ENCODE peak calls at places on chromosomes 13 and 19, in seven cellular contexts. One of them, this sample, is unnamed.

GRCh38 chr19:41430907-41431306 is 3.7 kb upstream of the B3GNT8 start:
- DNase-seq in uterus: no peak
- DNase-seq in IMR-90: no peak
- DNase-seq in heart left ventricle: no peak
- DNase-seq in A549: no peak
- DNase-seq in stomach: no peak
- DNase-seq in spleen: no peak
- DNase-seq in this sample: no peak

GRCh38 chr19:42368765-42369164 is 21.3 kb downstream of the CNFN start:
- DNase-seq in uterus: no peak
- DNase-seq in IMR-90: no peak
- DNase-seq in heart left ventricle: no peak
- DNase-seq in A549: no peak
- DNase-seq in stomach: no peak
- DNase-seq in spleen: no peak
- DNase-seq in this sample: no peak

GRCh38 chr19:40165362-40165937 is 25.8 kb upstream of the MAP3K10 start:
- DNase-seq in uterus: no peak
- DNase-seq in IMR-90: no peak
- DNase-seq in heart left ventricle: peak; percentile 49
- DNase-seq in A549: peak; percentile 77
- DNase-seq in stomach: peak; percentile 36
- DNase-seq in spleen: peak; percentile 90
- DNase-seq in this sample: peak; percentile 54

GRCh38 chr19:8638078-8638619 is 7.7 kb downstream of the NFILZ start:
- DNase-seq in uterus: no peak
- DNase-seq in IMR-90: peak; percentile 21
- DNase-seq in heart left ventricle: peak; percentile 57
- DNase-seq in A549: peak; percentile 93
- DNase-seq in stomach: peak; percentile 33
- DNase-seq in spleen: peak; percentile 76
- DNase-seq in this sample: peak; percentile 39

GRCh38 chr19:32287811-32288227 is 57.6 kb upstream of the ZNF507 start:
- DNase-seq in uterus: peak; percentile 62
- DNase-seq in IMR-90: peak; percentile 61
- DNase-seq in heart left ventricle: peak; percentile 80
- DNase-seq in A549: peak; percentile 87
- DNase-seq in stomach: peak; percentile 52
- DNase-seq in spleen: no peak
- DNase-seq in this sample: peak; percentile 48

GRCh38 chr13:59494151-59494550 is 669.6 kb downstream of the DIAPH3 start:
- DNase-seq in uterus: no peak
- DNase-seq in IMR-90: no peak
- DNase-seq in heart left ventricle: no peak
- DNase-seq in A549: no peak
- DNase-seq in stomach: no peak
- DNase-seq in spleen: no peak
- DNase-seq in this sample: no peak

GRCh38 chr13:110392510-110393233 is 85.6 kb downstream of the COL4A2 start:
- DNase-seq in uterus: peak; percentile 11
- DNase-seq in IMR-90: peak; percentile 78
- DNase-seq in heart left ventricle: no peak
- DNase-seq in A549: no peak
- DNase-seq in stomach: no peak
- DNase-seq in spleen: no peak
- DNase-seq in this sample: no peak

GRCh38 chr13:40488869-40489391 is 177.5 kb downstream of the FOXO1 start:
- DNase-seq in uterus: no peak
- DNase-seq in IMR-90: no peak
- DNase-seq in heart left ventricle: no peak
- DNase-seq in A549: no peak
- DNase-seq in stomach: no peak
- DNase-seq in spleen: no peak
- DNase-seq in this sample: no peak

GRCh38 chr13:104372128-104372527 is 1305.9 kb upstream of the SLC10A2 start:
- DNase-seq in uterus: no peak
- DNase-seq in IMR-90: no peak
- DNase-seq in heart left ventricle: no peak
- DNase-seq in A549: no peak
- DNase-seq in stomach: no peak
- DNase-seq in spleen: no peak
- DNase-seq in this sample: no peak

GRCh38 chr13:73835138-73835721 is 299.0 kb downstream of the KLF12 start:
- DNase-seq in uterus: no peak
- DNase-seq in IMR-90: peak; percentile 56
- DNase-seq in heart left ventricle: no peak
- DNase-seq in A549: peak; percentile 30
- DNase-seq in stomach: no peak
- DNase-seq in spleen: no peak
- DNase-seq in this sample: no peak

GRCh38 chr13:100365678-100366077 is 222.9 kb downstream of the GGACT start:
- DNase-seq in uterus: no peak
- DNase-seq in IMR-90: peak; percentile 8
- DNase-seq in heart left ventricle: no peak
- DNase-seq in A549: no peak
- DNase-seq in stomach: no peak
- DNase-seq in spleen: no peak
- DNase-seq in this sample: no peak

GRCh38 chr13:99582511-99582910 is 81.2 kb downstream of the TM9SF2 start:
- DNase-seq in uterus: no peak
- DNase-seq in IMR-90: no peak
- DNase-seq in heart left ventricle: no peak
- DNase-seq in A549: no peak
- DNase-seq in stomach: no peak
- DNase-seq in spleen: no peak
- DNase-seq in this sample: no peak

GRCh38 chr13:76837811-76838210 is 48.4 kb downstream of the KCTD12 start:
- DNase-seq in uterus: no peak
- DNase-seq in IMR-90: peak; percentile 32
- DNase-seq in heart left ventricle: no peak
- DNase-seq in A549: no peak
- DNase-seq in stomach: no peak
- DNase-seq in spleen: no peak
- DNase-seq in this sample: no peak

GRCh38 chr19:10420444-10421239 is at the start of gene PDE4A:
- DNase-seq in uterus: no peak
- DNase-seq in IMR-90: no peak
- DNase-seq in heart left ventricle: no peak
- DNase-seq in A549: peak; percentile 68
- DNase-seq in stomach: no peak
- DNase-seq in spleen: peak; percentile 89
- DNase-seq in this sample: no peak

GRCh38 chr19:58356236-58356970 is 3.1 kb upstream of the A1BG start:
- DNase-seq in uterus: no peak
- DNase-seq in IMR-90: peak; percentile 43
- DNase-seq in heart left ventricle: no peak
- DNase-seq in A549: no peak
- DNase-seq in stomach: no peak
- DNase-seq in spleen: no peak
- DNase-seq in this sample: no peak

GRCh38 chr13:44169018-44169909 is 204.4 kb upstream of the SERP2 start:
- DNase-seq in uterus: no peak
- DNase-seq in IMR-90: peak; percentile 33
- DNase-seq in heart left ventricle: no peak
- DNase-seq in A549: no peak
- DNase-seq in stomach: no peak
- DNase-seq in spleen: no peak
- DNase-seq in this sample: no peak

GRCh38 chr13:34931572-34931971 is 10.5 kb upstream of the NBEA start:
- DNase-seq in uterus: no peak
- DNase-seq in IMR-90: peak; percentile 3
- DNase-seq in heart left ventricle: no peak
- DNase-seq in A549: peak; percentile 38
- DNase-seq in stomach: no peak
- DNase-seq in spleen: no peak
- DNase-seq in this sample: no peak

GRCh38 chr19:19602713-19603320 is 15.7 kb downstream of the PBX4 start:
- DNase-seq in uterus: no peak
- DNase-seq in IMR-90: no peak
- DNase-seq in heart left ventricle: no peak
- DNase-seq in A549: no peak
- DNase-seq in stomach: no peak
- DNase-seq in spleen: no peak
- DNase-seq in this sample: no peak

DNA sequence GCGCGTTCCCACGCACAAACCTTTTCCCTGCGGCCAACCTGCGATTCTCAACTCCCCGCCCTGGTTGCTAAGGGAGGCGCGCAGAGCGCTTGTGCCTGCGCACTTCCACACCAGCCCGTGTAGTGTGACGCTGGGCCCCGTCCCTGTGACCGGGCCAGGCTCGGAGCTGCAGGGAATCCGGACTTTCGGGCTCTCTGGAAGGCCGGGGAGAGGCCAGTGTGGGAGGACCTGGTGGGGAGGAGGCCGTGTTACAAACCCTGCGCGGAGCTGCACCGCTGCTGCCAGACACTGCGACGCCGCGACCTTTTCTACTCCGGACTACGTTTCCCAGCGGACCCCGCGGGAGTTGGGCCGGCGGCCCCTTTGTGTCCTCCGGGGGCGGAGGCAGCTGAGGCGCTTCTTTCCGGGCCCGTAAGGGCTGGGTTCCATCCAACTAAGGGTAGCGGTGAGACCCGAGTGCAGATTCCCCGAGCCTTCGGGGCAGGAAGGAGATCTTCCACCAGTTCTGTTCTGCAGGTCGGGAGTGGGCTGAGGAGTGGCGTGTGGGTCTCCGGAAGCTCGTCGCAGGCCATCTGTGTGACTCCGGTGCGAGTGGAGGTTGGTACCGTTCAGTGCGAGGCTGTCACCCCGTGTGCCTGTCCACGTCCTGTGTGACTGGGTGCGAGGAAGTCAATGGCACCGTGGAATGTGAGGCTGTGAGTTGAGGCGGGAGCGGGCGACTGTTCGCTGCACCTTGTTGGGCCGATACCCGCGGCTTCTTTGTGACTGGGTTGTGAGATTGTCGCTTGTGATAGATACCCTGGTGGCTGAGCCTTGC is at the start of gene ZNF570:
- DNase-seq in uterus: peak; percentile 84
- DNase-seq in IMR-90: peak; percentile 84
- DNase-seq in heart left ventricle: peak; percentile 95
- DNase-seq in A549: peak; percentile 95
- DNase-seq in stomach: peak; percentile 89
- DNase-seq in spleen: peak; percentile 97
- DNase-seq in this sample: peak; percentile 92
- TF ChIP-seq POLR2A in uterus: peak; percentile 56
- TF ChIP-seq POLR2A in IMR-90: peak; percentile 42
- TF ChIP-seq POLR2A in heart left ventricle: no peak
- TF ChIP-seq POLR2A in A549: peak; percentile 49
- TF ChIP-seq POLR2A in stomach: no peak
- TF ChIP-seq POLR2A in spleen: peak; percentile 64
- TF ChIP-seq POLR2A in this sample: peak; percentile 44

DNA sequence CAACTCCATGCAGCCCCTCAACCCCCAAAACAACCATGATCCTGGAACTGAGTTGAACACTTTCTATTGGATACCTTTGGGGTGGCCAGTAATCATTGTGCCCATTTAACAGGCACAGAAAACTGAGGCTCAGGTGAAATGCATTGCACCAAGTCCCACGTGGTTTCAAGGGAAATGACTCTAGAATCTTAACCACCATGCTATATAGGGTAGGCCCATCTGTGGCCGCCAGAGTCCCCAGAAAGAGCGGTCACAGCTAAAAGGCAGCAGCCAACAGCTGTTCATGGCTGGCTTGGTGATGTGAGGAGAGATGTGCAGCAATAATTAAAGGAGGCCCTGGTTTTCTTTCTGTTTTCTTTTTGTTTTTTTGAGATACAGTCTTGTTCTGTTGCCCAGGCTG is 2.6 kb downstream of the CNN1 start:
- DNase-seq in uterus: no peak
- DNase-seq in IMR-90: no peak
- DNase-seq in heart left ventricle: no peak
- DNase-seq in A549: no peak
- DNase-seq in stomach: no peak
- DNase-seq in spleen: no peak
- DNase-seq in this sample: no peak
- H3K27ac ChIP-seq in uterus: peak overlapping the region; percentile 98
- H3K27ac ChIP-seq in IMR-90: no peak overlapping the region
- H3K27ac ChIP-seq in heart left ventricle: no peak overlapping the region
- H3K27ac ChIP-seq in A549: no peak overlapping the region
- H3K27ac ChIP-seq in stomach: no peak overlapping the region
- H3K27ac ChIP-seq in spleen: no peak overlapping the region
- H3K27ac ChIP-seq in this sample: no peak overlapping the region

DNA sequence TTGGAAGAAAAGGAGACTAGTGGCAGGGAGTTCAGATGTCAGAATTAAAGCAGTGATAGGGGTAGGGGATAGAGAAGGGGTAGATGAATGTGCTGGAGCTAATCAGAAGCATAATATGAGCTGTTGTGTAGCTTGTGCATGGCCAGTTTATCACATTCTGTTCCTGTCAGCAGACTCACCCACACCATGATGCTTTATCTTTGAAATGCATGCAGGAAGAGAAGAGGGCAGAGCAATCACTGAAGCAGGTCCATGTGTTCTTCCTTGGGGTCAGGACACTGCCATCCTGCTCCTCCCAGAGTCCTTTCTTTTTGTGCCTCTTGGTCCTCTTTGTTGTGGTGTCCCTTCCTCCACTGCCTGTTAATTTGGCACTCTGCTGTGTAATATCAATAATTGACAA is 5.8 kb downstream of the CHAMP1 start:
- DNase-seq in uterus: no peak
- DNase-seq in IMR-90: no peak
- DNase-seq in heart left ventricle: no peak
- DNase-seq in A549: no peak
- DNase-seq in stomach: no peak
- DNase-seq in spleen: no peak
- DNase-seq in this sample: no peak
- H3K9me3 ChIP-seq in uterus: no peaks in the 10 kb centered on the region
- H3K9me3 ChIP-seq in IMR-90: no peaks in the 10 kb centered on the region
- H3K9me3 ChIP-seq in heart left ventricle: no peaks in the 10 kb centered on the region
- H3K9me3 ChIP-seq in A549: no peaks in the 10 kb centered on the region
- H3K9me3 ChIP-seq in stomach: no peaks in the 10 kb centered on the region
- H3K9me3 ChIP-seq in spleen: no peaks in the 10 kb centered on the region
- H3K9me3 ChIP-seq in this sample: no peaks in the 10 kb centered on the region

GRCh38 chr19:14770944-14771839 is 7.2 kb downstream of the ADGRE2 start:
- DNase-seq in uterus: no peak
- DNase-seq in IMR-90: no peak
- DNase-seq in heart left ventricle: no peak
- DNase-seq in A549: no peak
- DNase-seq in stomach: no peak
- DNase-seq in spleen: no peak
- DNase-seq in this sample: no peak

GRCh38 chr19:14769201-14769600 is 9.2 kb downstream of the ADGRE2 start:
- DNase-seq in uterus: no peak
- DNase-seq in IMR-90: no peak
- DNase-seq in heart left ventricle: no peak
- DNase-seq in A549: no peak
- DNase-seq in stomach: no peak
- DNase-seq in spleen: peak; percentile 38
- DNase-seq in this sample: no peak

GRCh38 chr19:14770136-14770535 is 8.2 kb downstream of the ADGRE2 start:
- DNase-seq in uterus: no peak
- DNase-seq in IMR-90: no peak
- DNase-seq in heart left ventricle: no peak
- DNase-seq in A549: no peak
- DNase-seq in stomach: no peak
- DNase-seq in spleen: no peak
- DNase-seq in this sample: no peak

GRCh38 chr19:14767466-14767971 is 10.8 kb downstream of the ADGRE2 start:
- DNase-seq in uterus: no peak
- DNase-seq in IMR-90: no peak
- DNase-seq in heart left ventricle: no peak
- DNase-seq in A549: no peak
- DNase-seq in stomach: peak; percentile 11
- DNase-seq in spleen: no peak
- DNase-seq in this sample: no peak

GRCh38 chr19:14768001-14768400 is 10.4 kb downstream of the ADGRE2 start:
- DNase-seq in uterus: no peak
- DNase-seq in IMR-90: no peak
- DNase-seq in heart left ventricle: no peak
- DNase-seq in A549: no peak
- DNase-seq in stomach: no peak
- DNase-seq in spleen: peak; percentile 66
- DNase-seq in this sample: no peak
- TF ChIP-seq POLR2A in uterus: no peak
- TF ChIP-seq POLR2A in IMR-90: no peak
- TF ChIP-seq POLR2A in heart left ventricle: no peak
- TF ChIP-seq POLR2A in A549: no peak
- TF ChIP-seq POLR2A in stomach: no peak
- TF ChIP-seq POLR2A in spleen: no peak
- TF ChIP-seq POLR2A in this sample: no peak